ENCODE peak calls at places on chromosomes 11 and 22, in four cellular contexts. One of them, this sample, is unnamed.
A peak's percentile ranks its signal among the peaks of the same experiment; 100 is the strongest.

GRCh38 chr22:37010174-37010573 is 9.1 kb downstream of the TST start:
- DNase-seq in naive thymus-derived CD4-positive, alpha-beta T cell: no peak
- DNase-seq in lung: no peak
- DNase-seq in tibial nerve: no peak
- DNase-seq in this sample: peak; percentile 32

GRCh38 chr11:117795726-117796455 is 1.1 kb downstream of the DSCAML1 start:
- DNase-seq in naive thymus-derived CD4-positive, alpha-beta T cell: no peak
- DNase-seq in lung: no peak
- DNase-seq in tibial nerve: no peak
- DNase-seq in this sample: no peak

GRCh38 chr11:46920709-46921108 is 2.4 kb upstream of the LRP4 start:
- DNase-seq in naive thymus-derived CD4-positive, alpha-beta T cell: no peak
- DNase-seq in lung: no peak
- DNase-seq in tibial nerve: peak; percentile 61
- DNase-seq in this sample: no peak

GRCh38 chr11:59053387-59053786 is 32.7 kb upstream of the GLYATL1B start:
- DNase-seq in naive thymus-derived CD4-positive, alpha-beta T cell: peak; percentile 69
- DNase-seq in lung: peak; percentile 66
- DNase-seq in tibial nerve: peak; percentile 61
- DNase-seq in this sample: peak; percentile 59

GRCh38 chr22:17472886-17473285 is 90.4 kb upstream of the SLC25A18 start:
- DNase-seq in naive thymus-derived CD4-positive, alpha-beta T cell: no peak
- DNase-seq in lung: no peak
- DNase-seq in tibial nerve: no peak
- DNase-seq in this sample: no peak

GRCh38 chr22:26975865-26976264 is 318.5 kb downstream of the MIAT start:
- DNase-seq in naive thymus-derived CD4-positive, alpha-beta T cell: no peak
- DNase-seq in lung: no peak
- DNase-seq in tibial nerve: no peak
- DNase-seq in this sample: no peak

GRCh38 chr11:9753031-9753430 is 89.2 kb downstream of the SWAP70 start:
- DNase-seq in naive thymus-derived CD4-positive, alpha-beta T cell: no peak
- DNase-seq in lung: no peak
- DNase-seq in tibial nerve: no peak
- DNase-seq in this sample: no peak

GRCh38 chr22:31561238-31561887 is 65.0 kb downstream of the SFI1 start:
- DNase-seq in naive thymus-derived CD4-positive, alpha-beta T cell: peak; percentile 25
- DNase-seq in lung: peak; percentile 74
- DNase-seq in tibial nerve: peak; percentile 54
- DNase-seq in this sample: peak; percentile 81

GRCh38 chr11:29251738-29252137 is 765.1 kb downstream of the KCNA4 start:
- DNase-seq in naive thymus-derived CD4-positive, alpha-beta T cell: no peak
- DNase-seq in lung: no peak
- DNase-seq in tibial nerve: no peak
- DNase-seq in this sample: no peak

GRCh38 chr11:78379039-78379670 is 38.5 kb downstream of the GAB2 start:
- DNase-seq in naive thymus-derived CD4-positive, alpha-beta T cell: no peak
- DNase-seq in lung: no peak
- DNase-seq in tibial nerve: no peak
- DNase-seq in this sample: no peak

GRCh38 chr11:95415837-95416288 is 184.9 kb upstream of the SESN3 start:
- DNase-seq in naive thymus-derived CD4-positive, alpha-beta T cell: no peak
- DNase-seq in lung: no peak
- DNase-seq in tibial nerve: no peak
- DNase-seq in this sample: no peak

GRCh38 chr11:65314501-65315203 is at the start of gene CDC42EP2:
- DNase-seq in naive thymus-derived CD4-positive, alpha-beta T cell: peak; percentile 58
- DNase-seq in lung: peak; percentile 86
- DNase-seq in tibial nerve: peak; percentile 80
- DNase-seq in this sample: peak; percentile 94

GRCh38 chr11:73983764-73984543 is 1.3 kb upstream of the UCP2 start:
- DNase-seq in naive thymus-derived CD4-positive, alpha-beta T cell: no peak
- DNase-seq in lung: no peak
- DNase-seq in tibial nerve: no peak
- DNase-seq in this sample: no peak

GRCh38 chr11:3920148-3920852 is 64.8 kb downstream of the STIM1 start:
- DNase-seq in naive thymus-derived CD4-positive, alpha-beta T cell: no peak
- DNase-seq in lung: peak; percentile 43
- DNase-seq in tibial nerve: peak; percentile 74
- DNase-seq in this sample: no peak

GRCh38 chr11:13966486-13966885 is 4.0 kb downstream of the SPON1 start:
- DNase-seq in naive thymus-derived CD4-positive, alpha-beta T cell: no peak
- DNase-seq in lung: no peak
- DNase-seq in tibial nerve: no peak
- DNase-seq in this sample: no peak

GRCh38 chr22:23353696-23354095 is 173.4 kb downstream of the BCR start:
- DNase-seq in naive thymus-derived CD4-positive, alpha-beta T cell: no peak
- DNase-seq in lung: no peak
- DNase-seq in tibial nerve: no peak
- DNase-seq in this sample: no peak

GRCh38 chr22:31192513-31192912 is 19.6 kb upstream of the LIMK2 start:
- DNase-seq in naive thymus-derived CD4-positive, alpha-beta T cell: no peak
- DNase-seq in lung: no peak
- DNase-seq in tibial nerve: no peak
- DNase-seq in this sample: no peak

GRCh38 chr11:130318031-130318673 is 3.4 kb upstream of the ZBTB44 start:
- DNase-seq in naive thymus-derived CD4-positive, alpha-beta T cell: no peak
- DNase-seq in lung: no peak
- DNase-seq in tibial nerve: no peak
- DNase-seq in this sample: no peak

GRCh38 chr22:17578129-17578754 is 14.9 kb downstream of the SLC25A18 start:
- DNase-seq in naive thymus-derived CD4-positive, alpha-beta T cell: no peak
- DNase-seq in lung: peak; percentile 69
- DNase-seq in tibial nerve: peak; percentile 47
- DNase-seq in this sample: peak; percentile 80

GRCh38 chr22:43094085-43094484 is 4.9 kb upstream of the TTLL1 start:
- DNase-seq in naive thymus-derived CD4-positive, alpha-beta T cell: no peak
- DNase-seq in lung: no peak
- DNase-seq in tibial nerve: no peak
- DNase-seq in this sample: peak; percentile 64

GRCh38 chr11:18780329-18780728 is 11.3 kb downstream of the PTPN5 start:
- DNase-seq in naive thymus-derived CD4-positive, alpha-beta T cell: no peak
- DNase-seq in lung: no peak
- DNase-seq in tibial nerve: no peak
- DNase-seq in this sample: no peak

GRCh38 chr11:70933986-70934583 is 318.3 kb downstream of the SHANK2 start:
- DNase-seq in naive thymus-derived CD4-positive, alpha-beta T cell: no peak
- DNase-seq in lung: no peak
- DNase-seq in tibial nerve: no peak
- DNase-seq in this sample: peak; percentile 26

GRCh38 chr11:111718436-111719325 is 47.5 kb downstream of the PPP2R1B start:
- DNase-seq in naive thymus-derived CD4-positive, alpha-beta T cell: no peak
- DNase-seq in lung: no peak
- DNase-seq in tibial nerve: no peak
- DNase-seq in this sample: no peak

GRCh38 chr22:42280836-42281235 is 10.4 kb upstream of the TCF20 start:
- DNase-seq in naive thymus-derived CD4-positive, alpha-beta T cell: no peak
- DNase-seq in lung: no peak
- DNase-seq in tibial nerve: no peak
- DNase-seq in this sample: no peak

GRCh38 chr11:70281114-70281729 is 10.7 kb downstream of the PPFIA1 start:
- DNase-seq in naive thymus-derived CD4-positive, alpha-beta T cell: no peak
- DNase-seq in lung: no peak
- DNase-seq in tibial nerve: peak; percentile 41
- DNase-seq in this sample: no peak

GRCh38 chr22:26318975-26319374 is 110.1 kb upstream of the ASPHD2 start:
- DNase-seq in naive thymus-derived CD4-positive, alpha-beta T cell: no peak
- DNase-seq in lung: no peak
- DNase-seq in tibial nerve: no peak
- DNase-seq in this sample: no peak

GRCh38 chr11:93392862-93393261 is 62.3 kb downstream of the DEUP1 start:
- DNase-seq in naive thymus-derived CD4-positive, alpha-beta T cell: no peak
- DNase-seq in lung: no peak
- DNase-seq in tibial nerve: no peak
- DNase-seq in this sample: no peak

GRCh38 chr11:59436169-59436568 is at the start of gene OR5A1:
- DNase-seq in naive thymus-derived CD4-positive, alpha-beta T cell: no peak
- DNase-seq in lung: no peak
- DNase-seq in tibial nerve: no peak
- DNase-seq in this sample: no peak

GRCh38 chr22:32205974-32206773 is 1.3 kb upstream of the RFPL2 start:
- DNase-seq in naive thymus-derived CD4-positive, alpha-beta T cell: no peak
- DNase-seq in lung: no peak
- DNase-seq in tibial nerve: no peak
- DNase-seq in this sample: no peak

GRCh38 chr11:94732617-94733292 is 35.4 kb upstream of the AMOTL1 start:
- DNase-seq in naive thymus-derived CD4-positive, alpha-beta T cell: no peak
- DNase-seq in lung: no peak
- DNase-seq in tibial nerve: no peak
- DNase-seq in this sample: no peak

GRCh38 chr11:39741066-39741465 is 1718.4 kb downstream of the LRRC4C start:
- DNase-seq in naive thymus-derived CD4-positive, alpha-beta T cell: no peak
- DNase-seq in lung: no peak
- DNase-seq in tibial nerve: no peak
- DNase-seq in this sample: no peak

GRCh38 chr22:30429887-30430286 is 4.3 kb downstream of the MTFP1 start:
- DNase-seq in naive thymus-derived CD4-positive, alpha-beta T cell: no peak
- DNase-seq in lung: no peak
- DNase-seq in tibial nerve: no peak
- DNase-seq in this sample: no peak

GRCh38 chr22:37906364-37907008 is 389 bp downstream of the MICALL1 start:
- DNase-seq in naive thymus-derived CD4-positive, alpha-beta T cell: no peak
- DNase-seq in lung: no peak
- DNase-seq in tibial nerve: no peak
- DNase-seq in this sample: no peak

GRCh38 chr11:92180664-92181251 is 43.9 kb upstream of the FAT3 start:
- DNase-seq in naive thymus-derived CD4-positive, alpha-beta T cell: no peak
- DNase-seq in lung: no peak
- DNase-seq in tibial nerve: no peak
- DNase-seq in this sample: no peak

GRCh38 chr11:82718307-82718706 is 15.4 kb downstream of the FAM181B start:
- DNase-seq in naive thymus-derived CD4-positive, alpha-beta T cell: no peak
- DNase-seq in lung: no peak
- DNase-seq in tibial nerve: peak; percentile 25
- DNase-seq in this sample: no peak

GRCh38 chr11:114438303-114438702 is 964 bp upstream of the REXO2 start:
- DNase-seq in naive thymus-derived CD4-positive, alpha-beta T cell: no peak
- DNase-seq in lung: no peak
- DNase-seq in tibial nerve: no peak
- DNase-seq in this sample: no peak
- H3K27ac ChIP-seq in naive thymus-derived CD4-positive, alpha-beta T cell: no peak overlapping the region
- H3K27ac ChIP-seq in lung: peak overlapping the region; percentile 48
- H3K27ac ChIP-seq in tibial nerve: no peak overlapping the region
- H3K27ac ChIP-seq in this sample: no peak overlapping the region

GRCh38 chr11:108170191-108170590 is 48.8 kb downstream of the ACAT1 start:
- DNase-seq in naive thymus-derived CD4-positive, alpha-beta T cell: no peak
- DNase-seq in lung: no peak
- DNase-seq in tibial nerve: no peak
- DNase-seq in this sample: no peak
- H3K36me3 ChIP-seq in naive thymus-derived CD4-positive, alpha-beta T cell: peaks cover 88% of the 10 kb centered on the region
- H3K36me3 ChIP-seq in lung: peaks cover 27% of the 10 kb centered on the region
- H3K36me3 ChIP-seq in tibial nerve: peaks cover 67% of the 10 kb centered on the region
- H3K36me3 ChIP-seq in this sample: no peaks in the 10 kb centered on the region

GRCh38 chr22:45499746-45500145 is 2.9 kb upstream of the FBLN1 start:
- DNase-seq in naive thymus-derived CD4-positive, alpha-beta T cell: no peak
- DNase-seq in lung: no peak
- DNase-seq in tibial nerve: no peak
- DNase-seq in this sample: no peak
- H3K27me3 ChIP-seq in naive thymus-derived CD4-positive, alpha-beta T cell: no peaks in the 10 kb centered on the region
- H3K27me3 ChIP-seq in lung: no peaks in the 10 kb centered on the region
- H3K27me3 ChIP-seq in tibial nerve: peaks cover 29% of the 10 kb centered on the region
- H3K27me3 ChIP-seq in this sample: no peaks in the 10 kb centered on the region

DNA sequence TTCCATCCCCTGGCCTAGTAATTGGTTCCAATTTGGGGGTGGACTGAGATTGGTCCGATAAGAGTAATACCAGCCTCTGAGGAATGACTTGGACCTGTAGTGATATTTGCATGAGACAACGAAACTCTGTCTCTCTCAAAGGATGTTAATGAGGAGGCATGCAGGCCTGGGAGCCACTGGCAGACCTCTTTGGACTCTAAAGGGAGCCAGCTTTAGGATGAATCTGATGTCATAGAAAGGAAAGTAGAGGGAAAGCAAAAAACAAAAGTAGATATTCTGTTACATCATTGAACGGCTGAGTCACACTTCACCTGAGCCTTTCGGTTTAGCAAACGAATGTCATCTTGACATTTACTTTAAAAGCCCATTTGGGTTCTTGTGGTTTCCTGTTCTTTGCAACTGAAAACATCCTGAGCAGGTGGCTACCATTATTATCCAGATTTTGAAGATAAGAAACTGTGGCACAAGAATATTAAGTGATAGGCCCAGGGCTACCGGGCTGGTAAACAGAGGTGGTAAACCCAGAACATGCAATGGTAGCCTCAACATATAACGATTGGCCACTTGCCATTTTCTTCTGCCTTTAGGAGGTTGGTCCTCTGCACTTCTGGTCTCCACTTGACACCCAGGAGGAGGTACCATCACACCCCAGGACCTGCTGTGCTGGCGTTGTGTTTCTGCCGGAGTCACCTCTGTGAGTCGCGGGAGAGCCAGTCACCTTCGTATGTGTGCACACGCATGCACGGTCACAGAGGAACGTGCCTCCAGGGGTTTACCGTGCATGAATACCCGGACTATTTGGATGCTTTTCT is 42.7 kb downstream of the RTL6 start:
- DNase-seq in naive thymus-derived CD4-positive, alpha-beta T cell: no peak
- DNase-seq in lung: no peak
- DNase-seq in tibial nerve: no peak
- DNase-seq in this sample: no peak
- H3K27ac ChIP-seq in naive thymus-derived CD4-positive, alpha-beta T cell: no peak overlapping the region
- H3K27ac ChIP-seq in lung: no peak overlapping the region
- H3K27ac ChIP-seq in tibial nerve: peak overlapping the region; percentile 53
- H3K27ac ChIP-seq in this sample: no peak overlapping the region

This sample was measured in right lobe of liver.